ENCODE peak calls at places on chromosome 20, in seven cellular contexts. G is Panc1; W is psoas muscle; P is natural killer cell; C is WTC11; I is heart right ventricle; L is activated CD8-positive, alpha-beta T cell treated with anti-CD3 and anti-CD28 coated beads for 36 hours. S is an unnamed sample.

GRCh38 chr20:29299811-29300578 is 1957.5 kb upstream of the DEFB115 start:
- ATAC-seq in C (no peak), I (no peak), P (no peak), G (no peak), L (no peak), W (no peak), S (no peak)

GRCh38 chr20:1163105-1163504 is 21.7 kb downstream of the TMEM74B start:
- ATAC-seq in P (no peak), G (no peak), C (no peak), W (no peak), L (no peak), I (no peak), S (no peak)

GRCh38 chr20:19233025-19233794 is 20.8 kb downstream of the SLC24A3 start:
- ATAC-seq in G (no peak), I (peak; percentile 53), C (no peak), P (no peak), W (no peak), L (no peak), S (no peak)

GRCh38 chr20:33277471-33278441 is 5.3 kb upstream of the BPIFB1 start:
- ATAC-seq in C (peak; percentile 63), G (no peak), W (no peak), I (no peak), L (no peak), P (no peak), S (no peak)

GRCh38 chr20:12762725-12763124 is 246.0 kb upstream of the SPTLC3 start:
- ATAC-seq in W (no peak), G (no peak), C (peak; percentile 18), I (peak; percentile 35), L (no peak), P (no peak), S (no peak)

GRCh38 chr20:2195614-2196013 is 94.0 kb downstream of the STK35 start:
- ATAC-seq in P (no peak), G (no peak), L (no peak), W (no peak), C (peak; percentile 30), I (no peak), S (no peak)

GRCh38 chr20:475463-476357 is 13.4 kb upstream of the TBC1D20 start:
- ATAC-seq in I (no peak), C (no peak), G (no peak), W (peak; percentile 21), P (no peak), L (no peak), S (peak; percentile 70)

GRCh38 chr20:39983655-39984054 is 705.4 kb downstream of the MAFB start:
- ATAC-seq in G (no peak), L (no peak), W (no peak), I (peak; percentile 36), C (no peak), P (no peak), S (no peak)

GRCh38 chr20:3222635-3223600 is 13.6 kb downstream of the ITPA start:
- ATAC-seq in W (peak; percentile 81), I (peak; percentile 88), G (peak; percentile 80), L (peak; percentile 70), P (peak; percentile 50), C (no peak), S (no peak)

GRCh38 chr20:6040958-6041807 is 12.7 kb downstream of the LRRN4 start:
- ATAC-seq in L (no peak), G (no peak), I (no peak), P (no peak), W (peak; percentile 24), C (peak; percentile 11), S (no peak)

GRCh38 chr20:17365831-17366230 is 139.0 kb downstream of the PCSK2 start:
- ATAC-seq in P (no peak), I (no peak), L (no peak), W (no peak), G (no peak), C (no peak), S (no peak)

GRCh38 chr20:25037288-25038102 is 20.4 kb downstream of the ACSS1 start:
- ATAC-seq in P (peak; percentile 81), W (no peak), C (no peak), G (no peak), I (no peak), L (peak; percentile 80), S (no peak)

GRCh38 chr20:24406251-24406650 is 63.2 kb upstream of the SYNDIG1 start:
- ATAC-seq in W (no peak), C (no peak), P (no peak), I (no peak), G (no peak), L (peak; percentile 76), S (no peak)

GRCh38 chr20:2237059-2237458 is 58.7 kb upstream of the TGM3 start:
- ATAC-seq in C (peak; percentile 32), P (no peak), W (peak; percentile 96), L (no peak), I (peak; percentile 59), G (peak; percentile 90), S (peak; percentile 46)

GRCh38 chr20:4051413-4052138 is 36.2 kb upstream of the RNF24 start:
- ATAC-seq in L (no peak), I (peak; percentile 52), G (no peak), P (no peak), W (no peak), C (no peak), S (no peak)

GRCh38 chr20:62774076-62774714 is 22.1 kb upstream of the MRGBP start:
- ATAC-seq in G (no peak), L (no peak), W (no peak), I (no peak), C (no peak), P (no peak), S (no peak)

DNA sequence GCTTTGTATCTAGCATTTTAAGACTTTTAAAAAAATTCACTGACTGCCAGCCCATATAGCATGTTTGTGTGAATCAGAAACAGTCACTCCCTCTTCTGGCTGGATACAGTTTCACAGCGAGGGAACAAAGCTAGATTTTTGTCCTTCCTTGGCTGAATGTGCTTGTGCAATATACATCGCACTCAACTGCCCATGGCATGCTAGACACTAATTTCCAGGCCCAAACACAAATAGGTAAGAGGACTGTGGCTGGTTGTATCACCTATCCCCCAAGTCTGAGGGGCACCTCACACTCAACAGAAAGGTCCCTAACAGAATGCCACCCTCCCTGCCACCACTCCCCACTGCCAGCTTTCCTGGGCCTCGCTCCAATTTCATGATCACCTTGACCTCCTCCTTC is 16.2 kb upstream of the BLCAP start:
- ATAC-seq in L (no peak), G (peak; percentile 64), I (no peak), C (peak; percentile 62), W (no peak), P (no peak), S (no peak)
- TF ChIP-seq CTCF in L (no peak), G (peak; percentile 57), I (peak; percentile 20), C (no peak), W (no peak), P (no peak), S (no peak)

GRCh38 chr20:35738410-35739179 is 3.5 kb downstream of the RBM39 start:
- ATAC-seq in P (no peak), G (no peak), L (no peak), I (no peak), C (no peak), W (no peak), S (no peak)

GRCh38 chr20:35742741-35743523 is 872 bp upstream of the RBM39 start:
- ATAC-seq in C (no peak), W (no peak), I (no peak), P (no peak), G (no peak), L (no peak), S (no peak)

GRCh38 chr20:35741892-35742740 is at the start of gene RBM39:
- ATAC-seq in W (peak; percentile 92), P (peak; percentile 83), C (peak; percentile 94), L (peak; percentile 89), I (peak; percentile 95), G (peak; percentile 95), S (peak; percentile 96)

GRCh38 chr20:35737865-35738333 is 4.2 kb downstream of the RBM39 start:
- ATAC-seq in L (no peak), C (no peak), P (no peak), G (no peak), W (no peak), I (no peak), S (no peak)

DNA sequence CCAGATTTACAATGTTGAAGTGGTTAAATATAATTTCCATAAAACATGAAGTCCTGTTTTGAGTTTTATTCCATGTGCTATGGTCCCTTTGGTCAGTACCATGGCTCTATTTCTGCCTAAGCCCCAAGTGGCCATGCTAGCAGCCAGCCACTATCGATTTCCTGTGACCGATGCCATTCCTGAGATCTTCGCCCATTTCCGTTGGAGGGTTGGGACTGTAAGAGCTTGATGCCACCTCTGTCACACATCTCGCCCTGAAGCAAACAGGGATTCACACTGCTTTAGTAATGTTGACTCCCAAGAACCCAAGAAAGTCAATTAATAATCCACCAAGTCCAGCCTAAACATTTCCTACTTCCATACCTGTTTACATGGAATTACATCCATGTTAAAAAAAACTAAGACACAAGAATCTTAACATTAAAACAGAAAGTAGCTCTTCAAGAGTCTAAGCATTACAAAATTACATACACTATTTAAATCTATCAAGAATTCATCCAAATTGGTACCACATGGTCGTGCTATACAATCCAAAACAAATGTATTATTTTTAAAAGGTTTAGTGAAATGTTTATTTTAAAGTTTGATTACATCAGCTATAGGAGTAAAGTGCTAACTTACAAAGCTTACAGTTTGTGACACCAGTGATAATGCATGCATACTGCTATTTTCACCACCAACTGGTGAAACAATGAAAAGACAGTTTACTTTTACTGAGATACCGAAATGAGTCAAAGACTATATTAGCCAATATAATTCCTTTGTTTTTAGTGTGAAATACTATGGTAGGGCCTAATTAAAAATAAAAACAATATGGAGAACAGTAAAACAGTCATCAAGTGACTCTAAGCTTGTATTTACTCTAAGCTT is 2.5 kb downstream of the RBM39 start:
- ATAC-seq in I (no peak), P (no peak), L (no peak), C (no peak), W (no peak), G (no peak), S (no peak)
- TF ChIP-seq CTCF in I (no peak), P (peak; percentile 42), L (peak; percentile 26), C (no peak), W (peak; percentile 17), G (no peak), S (peak; percentile 25)

GRCh38 chr20:46388945-46389344 is 17.5 kb downstream of the ELMO2 start:
- ATAC-seq in C (no peak), P (no peak), I (no peak), L (no peak), G (no peak), W (peak; percentile 92), S (peak; percentile 10)

GRCh38 chr20:46393967-46394366 is 12.4 kb downstream of the ELMO2 start:
- ATAC-seq in P (no peak), C (no peak), I (no peak), L (no peak), W (no peak), G (no peak), S (no peak)

GRCh38 chr20:46388201-46388836 is 18.1 kb downstream of the ELMO2 start:
- ATAC-seq in G (no peak), I (no peak), L (no peak), W (no peak), C (no peak), P (no peak), S (no peak)
- TF ChIP-seq CTCF in G (no peak), I (no peak), L (no peak), W (no peak), C (no peak), P (no peak), S (no peak)

DNA sequence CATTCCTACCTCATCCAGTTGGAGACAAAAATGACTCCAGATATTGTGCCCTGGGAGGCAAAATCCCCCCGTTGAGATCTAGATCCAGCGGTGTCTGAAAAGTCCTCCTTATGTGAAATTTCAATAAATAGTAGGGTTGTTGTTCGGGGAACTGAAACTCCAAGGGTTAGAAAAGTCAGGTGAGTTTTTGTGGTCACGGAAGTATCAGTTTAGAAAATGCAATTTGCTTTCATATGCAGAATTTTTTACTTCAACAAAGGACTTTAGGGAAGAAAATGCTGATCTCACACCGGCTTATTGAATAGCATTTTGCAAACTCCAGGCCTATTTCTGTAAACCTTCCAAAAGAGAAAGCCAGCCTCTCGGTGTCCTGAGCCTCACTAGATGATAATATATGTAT is 254.6 kb downstream of the TSHZ2 start:
- ATAC-seq in P (no peak), L (no peak), I (no peak), C (no peak), G (no peak), W (no peak), S (no peak)
- TF ChIP-seq CTCF in P (no peak), L (no peak), I (no peak), C (no peak), G (no peak), W (no peak), S (no peak)